ENCODE peak calls at places on chromosomes 4 and X, in six cellular contexts. D is fibroblast of the aortic adventitia; Q is HCT116; N is GM10248; W is GM23338; L is CD4-positive, alpha-beta T cell. E is an unnamed sample.

GRCh38 chr4:74117024-74117534 is 18.1 kb upstream of the CXCL2 start:
- DNase-seq in D (peak), W (no peak), L (no peak), Q (peak), N (no peak), E (no peak)

GRCh38 chr4:180059216-180059881 is 2183.9 kb upstream of the TENM3 start:
- DNase-seq in Q (no peak), L (no peak), D (no peak), N (peak), W (peak), E (peak)

GRCh38 chr4:1075266-1075665 is 38.1 kb downstream of the RNF212 start:
- DNase-seq in D (no peak), L (no peak), Q (no peak), N (no peak), W (no peak), E (no peak)

GRCh38 chr4:119286377-119287002 is 35.4 kb downstream of the FABP2 start:
- DNase-seq in Q (peak), D (peak), L (no peak), W (peak), N (no peak), E (no peak)

GRCh38 chr4:170089743-170090666 is at the start of gene AADAT:
- DNase-seq in N (peak), Q (peak), D (peak), L (no peak), W (peak), E (peak)

GRCh38 chr4:140233811-140234696 is 80.1 kb upstream of the MAML3 start:
- DNase-seq in Q (no peak), L (no peak), N (no peak), W (no peak), D (peak), E (no peak)

GRCh38 chr4:7905461-7905915 is 34.2 kb downstream of the AFAP1 start:
- DNase-seq in W (no peak), Q (no peak), D (peak), L (no peak), N (no peak), E (no peak)

GRCh38 chr4:177116161-177116560 is 193.5 kb upstream of the NEIL3 start:
- DNase-seq in L (no peak), Q (no peak), W (no peak), D (no peak), N (no peak), E (no peak)

GRCh38 chrX:71440401-71440800 is 74.2 kb downstream of the TAF1 start:
- DNase-seq in W (no peak), D (no peak), L (no peak), Q (no peak), N (no peak), E (no peak)

GRCh38 chr4:143587703-143588102 is 74.2 kb downstream of the SMARCA5 start:
- DNase-seq in W (no peak), D (peak), N (no peak), L (no peak), Q (peak), E (no peak)
- TF ChIP-seq CTCF in W (no peak), D (no peak), N (peak), L (no peak), Q (peak), E (no peak)

GRCh38 chr4:48454591-48454990 is 28.6 kb upstream of the SLC10A4 start:
- DNase-seq in L (no peak), W (no peak), D (no peak), Q (no peak), N (no peak), E (no peak)
- TF ChIP-seq CTCF in L (no peak), W (no peak), D (no peak), Q (no peak), N (no peak), E (no peak)

GRCh38 chr4:103915224-103915869 is 195.6 kb upstream of the TACR3 start:
- DNase-seq in D (peak), L (no peak), N (peak), W (peak), Q (peak), E (peak)
- TF ChIP-seq CTCF in D (peak), L (no peak), N (peak), W (peak), Q (peak), E (peak)

DNA sequence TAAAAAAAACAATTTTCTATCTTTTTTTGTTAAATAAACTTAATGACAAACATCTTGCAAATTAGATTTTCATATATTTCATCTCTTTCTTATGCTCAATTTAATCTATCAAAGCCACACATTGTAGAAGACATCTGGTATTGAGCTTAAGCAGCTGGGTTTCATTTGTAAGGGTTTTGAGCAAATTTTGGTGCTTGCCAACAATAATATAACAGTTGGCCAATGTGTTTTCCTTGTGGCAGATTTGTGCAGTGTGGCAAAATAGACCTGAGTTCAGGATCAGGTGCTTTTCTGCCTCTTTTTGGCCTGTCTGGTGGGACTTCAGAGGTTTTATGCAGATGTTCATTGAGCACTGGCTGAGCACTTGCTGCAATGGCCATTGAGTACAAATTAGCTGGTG is 301.9 kb downstream of the BMPR1B start:
- DNase-seq in L (no peak), Q (no peak), W (no peak), N (no peak), D (peak), E (no peak)
- TF ChIP-seq CTCF in L (no peak), Q (no peak), W (no peak), N (no peak), D (no peak), E (no peak)

GRCh38 chr4:72341432-72341820 is 227.6 kb downstream of the ADAMTS3 start:
- DNase-seq in W (no peak), N (no peak), D (no peak), L (no peak), Q (no peak), E (no peak)
- TF ChIP-seq CTCF in W (no peak), N (no peak), D (no peak), L (no peak), Q (no peak), E (no peak)

GRCh38 chr4:89273741-89274141 is 33.9 kb downstream of the GPRIN3 start:
- DNase-seq in L (no peak), W (no peak), D (no peak), Q (no peak), N (no peak), E (no peak)

GRCh38 chr4:89277412-89277811 is 30.2 kb downstream of the GPRIN3 start:
- DNase-seq in D (no peak), N (no peak), W (no peak), Q (no peak), L (no peak), E (no peak)

GRCh38 chr4:89279385-89279784 is 28.2 kb downstream of the GPRIN3 start:
- DNase-seq in Q (no peak), N (no peak), D (no peak), W (no peak), L (no peak), E (no peak)

GRCh38 chr4:89275587-89275986 is 32.0 kb downstream of the GPRIN3 start:
- DNase-seq in N (no peak), D (no peak), W (no peak), Q (no peak), L (no peak), E (no peak)

GRCh38 chr4:89276296-89276695 is 31.3 kb downstream of the GPRIN3 start:
- DNase-seq in L (no peak), Q (no peak), D (no peak), N (no peak), W (no peak), E (no peak)
- TF ChIP-seq CTCF in L (no peak), Q (no peak), D (no peak), N (no peak), W (no peak), E (no peak)

GRCh38 chr4:37976513-37976912 is 16.3 kb downstream of the PTTG2 start:
- DNase-seq in D (no peak), Q (no peak), L (no peak), W (no peak), N (no peak), E (no peak)

GRCh38 chr4:37977471-37978452 is 17.6 kb downstream of the PTTG2 start:
- DNase-seq in Q (peak), D (peak), L (peak), W (peak), N (peak), E (peak)

GRCh38 chr4:37978509-37978908 is 18.3 kb downstream of the PTTG2 start:
- DNase-seq in W (no peak), N (no peak), D (no peak), L (no peak), Q (no peak), E (no peak)

GRCh38 chr4:37973481-37973880 is 13.3 kb downstream of the PTTG2 start:
- DNase-seq in D (no peak), N (no peak), W (no peak), Q (no peak), L (no peak), E (no peak)

DNA sequence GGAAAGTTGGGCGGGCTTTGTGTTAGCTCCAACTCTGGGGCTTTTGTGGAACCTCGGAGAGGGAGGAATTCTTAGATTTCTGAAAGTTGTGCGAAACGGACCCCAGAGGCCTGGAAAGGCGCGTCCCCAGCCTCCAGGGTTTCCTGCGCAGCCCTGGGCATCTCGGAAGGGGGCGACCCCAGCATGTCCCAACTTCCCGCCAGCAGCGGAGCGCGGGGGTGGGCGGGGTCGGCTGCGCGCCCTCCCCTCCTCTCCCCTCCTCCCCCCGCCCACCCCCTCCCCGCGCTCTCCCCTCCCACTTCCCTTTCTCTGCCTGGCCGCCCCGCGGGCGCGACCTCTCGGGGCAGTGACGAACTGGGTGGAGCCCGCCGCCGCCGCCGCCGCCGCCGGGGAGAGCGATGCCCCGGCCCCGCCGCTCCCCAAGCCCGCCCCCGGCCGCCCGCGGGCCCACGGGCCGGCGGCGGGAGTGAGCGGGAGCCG is 16.8 kb downstream of the PTTG2 start:
- DNase-seq in D (peak), Q (peak), L (peak), W (peak), N (peak), E (peak)
- TF ChIP-seq CTCF in D (no peak), Q (no peak), L (no peak), W (no peak), N (no peak), E (no peak)

GRCh38 chrX:28697732-28698131 is 110.5 kb downstream of the IL1RAPL1 start:
- DNase-seq in L (no peak), Q (no peak), N (no peak), D (no peak), W (no peak), E (no peak)

GRCh38 chrX:28701222-28701621 is 114.0 kb downstream of the IL1RAPL1 start:
- DNase-seq in D (no peak), N (no peak), L (no peak), Q (no peak), W (no peak), E (no peak)
- TF ChIP-seq CTCF in D (no peak), N (no peak), L (no peak), Q (peak), W (peak), E (no peak)

DNA sequence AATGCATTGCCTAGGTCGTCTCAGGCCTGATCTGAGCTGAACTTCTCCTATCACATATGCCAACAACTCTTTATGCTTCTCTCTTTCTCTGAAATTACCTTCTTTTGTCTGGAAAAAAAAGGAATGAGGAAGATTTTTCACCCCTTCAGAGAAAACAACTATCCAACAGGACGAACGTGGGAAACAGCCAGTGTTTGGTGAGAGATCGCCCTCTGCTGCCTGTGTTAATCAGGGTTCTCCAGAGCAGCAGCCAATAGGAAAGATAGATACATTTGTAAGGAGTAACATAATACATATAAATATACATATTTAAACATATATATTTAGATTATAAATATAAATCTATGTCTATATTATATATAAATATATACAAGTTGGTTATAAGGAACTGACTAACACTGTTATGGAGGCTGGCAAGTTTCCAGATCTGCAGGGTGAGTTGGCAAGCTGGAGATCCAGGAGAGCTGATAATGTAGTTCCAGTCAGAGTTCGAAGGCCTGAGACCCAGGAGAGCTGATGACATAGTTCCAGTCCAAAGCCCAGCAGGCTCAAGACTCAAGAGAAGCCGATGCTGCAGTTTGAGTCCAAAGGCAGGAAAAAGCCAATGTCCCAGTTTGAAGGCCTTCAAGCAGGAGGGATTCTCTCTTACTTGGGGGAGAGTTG is 13.3 kb downstream of the CETN2 start:
- DNase-seq in N (no peak), W (peak), L (no peak), D (peak), Q (no peak), E (no peak)
- TF ChIP-seq CTCF in N (no peak), W (peak), L (no peak), D (peak), Q (peak), E (peak)

GRCh38 chrX:102341867-102342266 is 94.9 kb downstream of the NXF2 start:
- DNase-seq in D (no peak), N (no peak), W (peak), Q (no peak), L (no peak), E (no peak)
- TF ChIP-seq CTCF in D (peak), N (no peak), W (peak), Q (peak), L (no peak), E (no peak)

E was measured in GM13976.